ENCODE peak calls at places on chromosomes 11 and 22, in five cellular contexts. One of them, this sample, is unnamed.

GRCh38 chr22:46256358-46256958 is 6.4 kb upstream of the CDPF1 start:
- DNase-seq in cardiac fibroblast: no peak
- DNase-seq in heart right ventricle: no peak
- DNase-seq in GM23338: no peak
- DNase-seq in body of pancreas: no peak
- DNase-seq in this sample: peak; percentile 82

GRCh38 chr11:32374261-32374711 is 61.1 kb downstream of the WT1 start:
- DNase-seq in heart right ventricle: no peak
- DNase-seq in GM23338: peak; percentile 95
- DNase-seq in cardiac fibroblast: peak; percentile 51
- DNase-seq in body of pancreas: peak; percentile 17
- DNase-seq in this sample: peak; percentile 28

GRCh38 chr11:78753297-78753696 is 178.6 kb upstream of the NARS2 start:
- DNase-seq in GM23338: no peak
- DNase-seq in body of pancreas: no peak
- DNase-seq in heart right ventricle: no peak
- DNase-seq in cardiac fibroblast: no peak
- DNase-seq in this sample: no peak

GRCh38 chr11:12167098-12167999 is 57.0 kb downstream of the MICAL2 start:
- DNase-seq in cardiac fibroblast: peak; percentile 84
- DNase-seq in heart right ventricle: no peak
- DNase-seq in body of pancreas: no peak
- DNase-seq in GM23338: no peak
- DNase-seq in this sample: peak; percentile 93

GRCh38 chr22:44523981-44524759 is 26.1 kb upstream of the RTL6 start:
- DNase-seq in body of pancreas: no peak
- DNase-seq in GM23338: no peak
- DNase-seq in cardiac fibroblast: peak; percentile 97
- DNase-seq in heart right ventricle: no peak
- DNase-seq in this sample: peak; percentile 93

GRCh38 chr22:19708323-19709011 is 5.8 kb upstream of the SEPTIN5 start:
- DNase-seq in GM23338: no peak
- DNase-seq in cardiac fibroblast: no peak
- DNase-seq in body of pancreas: no peak
- DNase-seq in heart right ventricle: no peak
- DNase-seq in this sample: no peak

GRCh38 chr11:122115520-122116343 is at the start of gene BLID:
- DNase-seq in GM23338: peak; percentile 88
- DNase-seq in cardiac fibroblast: peak; percentile 65
- DNase-seq in heart right ventricle: peak; percentile 21
- DNase-seq in body of pancreas: peak; percentile 26
- DNase-seq in this sample: peak; percentile 61

GRCh38 chr22:43851979-43852307 is 10.4 kb downstream of the SULT4A1 start:
- DNase-seq in heart right ventricle: no peak
- DNase-seq in cardiac fibroblast: no peak
- DNase-seq in GM23338: no peak
- DNase-seq in body of pancreas: no peak
- DNase-seq in this sample: no peak

GRCh38 chr11:2762451-2762850 is 62.7 kb upstream of the KCNQ1OT1 start:
- DNase-seq in heart right ventricle: no peak
- DNase-seq in body of pancreas: no peak
- DNase-seq in cardiac fibroblast: no peak
- DNase-seq in GM23338: no peak
- DNase-seq in this sample: no peak

GRCh38 chr22:38569181-38569971 is 607 bp downstream of the DMC1 start:
- DNase-seq in cardiac fibroblast: no peak
- DNase-seq in GM23338: peak; percentile 35
- DNase-seq in heart right ventricle: peak; percentile 17
- DNase-seq in body of pancreas: peak; percentile 17
- DNase-seq in this sample: no peak

GRCh38 chr11:122023614-122024250 is 92.3 kb downstream of the BLID start:
- DNase-seq in cardiac fibroblast: no peak
- DNase-seq in body of pancreas: no peak
- DNase-seq in heart right ventricle: no peak
- DNase-seq in GM23338: no peak
- DNase-seq in this sample: peak; percentile 47

GRCh38 chr11:59158206-59159068 is 13.5 kb upstream of the DTX4 start:
- DNase-seq in body of pancreas: peak; percentile 61
- DNase-seq in heart right ventricle: no peak
- DNase-seq in cardiac fibroblast: peak; percentile 84
- DNase-seq in GM23338: peak; percentile 87
- DNase-seq in this sample: peak; percentile 76

GRCh38 chr11:93614111-93614784 is 47.2 kb upstream of the CEP295 start:
- DNase-seq in cardiac fibroblast: no peak
- DNase-seq in GM23338: peak; percentile 47
- DNase-seq in heart right ventricle: no peak
- DNase-seq in body of pancreas: no peak
- DNase-seq in this sample: no peak

GRCh38 chr22:49303061-49303735 is 524.5 kb downstream of the BRD1 start:
- DNase-seq in cardiac fibroblast: no peak
- DNase-seq in heart right ventricle: no peak
- DNase-seq in GM23338: no peak
- DNase-seq in body of pancreas: no peak
- DNase-seq in this sample: no peak

GRCh38 chr11:40306938-40307548 is 1152.4 kb downstream of the LRRC4C start:
- DNase-seq in heart right ventricle: no peak
- DNase-seq in GM23338: peak; percentile 74
- DNase-seq in cardiac fibroblast: peak; percentile 64
- DNase-seq in body of pancreas: no peak
- DNase-seq in this sample: peak; percentile 65

GRCh38 chr11:35907648-35908431 is 36.0 kb upstream of the LDLRAD3 start:
- DNase-seq in GM23338: no peak
- DNase-seq in heart right ventricle: no peak
- DNase-seq in cardiac fibroblast: peak; percentile 88
- DNase-seq in body of pancreas: peak; percentile 24
- DNase-seq in this sample: peak; percentile 100

GRCh38 chr11:125300791-125301218 is 136.3 kb downstream of the PKNOX2 start:
- DNase-seq in heart right ventricle: peak; percentile 31
- DNase-seq in body of pancreas: no peak
- DNase-seq in cardiac fibroblast: peak; percentile 89
- DNase-seq in GM23338: no peak
- DNase-seq in this sample: peak; percentile 57

GRCh38 chr11:35714882-35715612 is 52.5 kb downstream of the TRIM44 start:
- DNase-seq in cardiac fibroblast: peak; percentile 26
- DNase-seq in GM23338: no peak
- DNase-seq in heart right ventricle: no peak
- DNase-seq in body of pancreas: no peak
- DNase-seq in this sample: peak; percentile 73

GRCh38 chr22:22348815-22349454 is 104.3 kb downstream of the VPREB1 start:
- DNase-seq in cardiac fibroblast: no peak
- DNase-seq in GM23338: no peak
- DNase-seq in body of pancreas: no peak
- DNase-seq in heart right ventricle: no peak
- DNase-seq in this sample: no peak

GRCh38 chr11:40787243-40787642 is 672.2 kb downstream of the LRRC4C start:
- DNase-seq in body of pancreas: no peak
- DNase-seq in GM23338: peak; percentile 37
- DNase-seq in cardiac fibroblast: no peak
- DNase-seq in heart right ventricle: no peak
- DNase-seq in this sample: no peak

GRCh38 chr11:67321313-67321871 is 18.1 kb downstream of the SSH3 start:
- DNase-seq in body of pancreas: no peak
- DNase-seq in cardiac fibroblast: no peak
- DNase-seq in heart right ventricle: no peak
- DNase-seq in GM23338: no peak
- DNase-seq in this sample: no peak

GRCh38 chr22:50244420-50245213 is at the start of gene TUBGCP6:
- DNase-seq in cardiac fibroblast: peak; percentile 90
- DNase-seq in heart right ventricle: peak; percentile 95
- DNase-seq in GM23338: peak; percentile 98
- DNase-seq in body of pancreas: peak; percentile 94
- DNase-seq in this sample: peak; percentile 89

GRCh38 chr11:70415176-70415575 is 16.8 kb downstream of the CTTN start:
- DNase-seq in GM23338: no peak
- DNase-seq in body of pancreas: no peak
- DNase-seq in heart right ventricle: no peak
- DNase-seq in cardiac fibroblast: peak; percentile 56
- DNase-seq in this sample: peak; percentile 89

GRCh38 chr11:72338741-72339140 is 94.8 kb upstream of the PHOX2A start:
- DNase-seq in cardiac fibroblast: no peak
- DNase-seq in body of pancreas: no peak
- DNase-seq in GM23338: no peak
- DNase-seq in heart right ventricle: no peak
- DNase-seq in this sample: peak; percentile 60

GRCh38 chr22:46846154-46846831 is 83.8 kb downstream of the TBC1D22A start:
- DNase-seq in body of pancreas: no peak
- DNase-seq in cardiac fibroblast: no peak
- DNase-seq in heart right ventricle: no peak
- DNase-seq in GM23338: no peak
- DNase-seq in this sample: peak; percentile 64

GRCh38 chr11:65477271-65478029 is 21.4 kb upstream of the MALAT1 start:
- DNase-seq in GM23338: peak; percentile 96
- DNase-seq in cardiac fibroblast: peak; percentile 96
- DNase-seq in body of pancreas: peak; percentile 95
- DNase-seq in heart right ventricle: peak; percentile 97
- DNase-seq in this sample: peak; percentile 93
- TF ChIP-seq CTCF in GM23338: no peak
- TF ChIP-seq CTCF in cardiac fibroblast: no peak
- TF ChIP-seq CTCF in body of pancreas: no peak
- TF ChIP-seq CTCF in heart right ventricle: no peak
- TF ChIP-seq CTCF in this sample: no peak

GRCh38 chr22:28736296-28737155 is 5.1 kb downstream of the CHEK2 start:
- DNase-seq in GM23338: peak; percentile 94
- DNase-seq in body of pancreas: no peak
- DNase-seq in heart right ventricle: no peak
- DNase-seq in cardiac fibroblast: no peak
- DNase-seq in this sample: no peak
- H3K4me3 ChIP-seq in GM23338: peak overlapping the region; percentile 1
- H3K4me3 ChIP-seq in body of pancreas: no peak overlapping the region
- H3K4me3 ChIP-seq in heart right ventricle: no peak overlapping the region
- H3K4me3 ChIP-seq in cardiac fibroblast: no peak overlapping the region
- H3K4me3 ChIP-seq in this sample: no peak overlapping the region

DNA sequence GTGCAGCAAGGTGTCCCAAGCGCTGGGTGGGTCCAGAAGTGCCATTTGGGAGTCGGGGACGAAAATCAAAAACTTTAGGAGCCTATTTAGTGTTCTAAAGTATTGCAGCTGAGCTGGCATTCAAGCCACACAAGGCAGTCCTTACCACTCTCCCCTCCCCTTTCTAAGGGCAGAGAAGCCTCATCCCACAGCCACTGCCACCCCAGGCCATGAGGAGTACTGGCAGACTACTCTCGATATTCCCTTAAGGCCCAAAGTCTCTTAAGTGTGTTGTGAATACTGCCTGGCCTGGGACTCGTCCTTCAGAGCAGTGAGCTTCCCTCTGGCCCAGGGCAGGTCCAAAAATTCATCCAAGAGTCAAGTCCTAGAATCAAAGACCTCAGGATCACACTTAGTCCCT is 7.8 kb downstream of the FANCF start:
- DNase-seq in GM23338: peak; percentile 27
- DNase-seq in heart right ventricle: no peak
- DNase-seq in body of pancreas: no peak
- DNase-seq in cardiac fibroblast: no peak
- DNase-seq in this sample: no peak
- TF ChIP-seq CTCF in GM23338: no peak
- TF ChIP-seq CTCF in heart right ventricle: no peak
- TF ChIP-seq CTCF in body of pancreas: no peak
- TF ChIP-seq CTCF in cardiac fibroblast: no peak
- TF ChIP-seq CTCF in this sample: no peak

GRCh38 chr11:65788801-65789200 is 1.9 kb downstream of the OVOL1 start:
- DNase-seq in GM23338: no peak
- DNase-seq in heart right ventricle: no peak
- DNase-seq in body of pancreas: no peak
- DNase-seq in cardiac fibroblast: no peak
- DNase-seq in this sample: no peak
- H3K4me3 ChIP-seq in GM23338: peak overlapping the region; percentile 86
- H3K4me3 ChIP-seq in heart right ventricle: no peak overlapping the region
- H3K4me3 ChIP-seq in body of pancreas: no peak overlapping the region
- H3K4me3 ChIP-seq in cardiac fibroblast: no peak overlapping the region
- H3K4me3 ChIP-seq in this sample: no peak overlapping the region

GRCh38 chr11:73710964-73711363 is 49.9 kb downstream of the RAB6A start:
- DNase-seq in body of pancreas: no peak
- DNase-seq in heart right ventricle: no peak
- DNase-seq in cardiac fibroblast: no peak
- DNase-seq in GM23338: no peak
- DNase-seq in this sample: no peak

GRCh38 chr11:73717136-73717535 is 43.7 kb downstream of the RAB6A start:
- DNase-seq in heart right ventricle: no peak
- DNase-seq in GM23338: no peak
- DNase-seq in cardiac fibroblast: no peak
- DNase-seq in body of pancreas: no peak
- DNase-seq in this sample: no peak

GRCh38 chr11:73716153-73717056 is 44.5 kb downstream of the RAB6A start:
- DNase-seq in body of pancreas: no peak
- DNase-seq in heart right ventricle: no peak
- DNase-seq in cardiac fibroblast: no peak
- DNase-seq in GM23338: no peak
- DNase-seq in this sample: no peak

GRCh38 chr11:73715551-73715950 is 45.3 kb downstream of the RAB6A start:
- DNase-seq in heart right ventricle: no peak
- DNase-seq in body of pancreas: no peak
- DNase-seq in cardiac fibroblast: no peak
- DNase-seq in GM23338: no peak
- DNase-seq in this sample: no peak
- TF ChIP-seq CTCF in heart right ventricle: no peak
- TF ChIP-seq CTCF in body of pancreas: no peak
- TF ChIP-seq CTCF in cardiac fibroblast: no peak
- TF ChIP-seq CTCF in GM23338: no peak
- TF ChIP-seq CTCF in this sample: no peak

GRCh38 chr11:33867566-33867965 is 24.3 kb downstream of the LMO2 start:
- DNase-seq in heart right ventricle: no peak
- DNase-seq in cardiac fibroblast: no peak
- DNase-seq in body of pancreas: no peak
- DNase-seq in GM23338: no peak
- DNase-seq in this sample: no peak
- H3K4me3 ChIP-seq in heart right ventricle: peak overlapping the region; percentile 75
- H3K4me3 ChIP-seq in cardiac fibroblast: no peak overlapping the region
- H3K4me3 ChIP-seq in body of pancreas: no peak overlapping the region
- H3K4me3 ChIP-seq in GM23338: no peak overlapping the region
- H3K4me3 ChIP-seq in this sample: no peak overlapping the region

DNA sequence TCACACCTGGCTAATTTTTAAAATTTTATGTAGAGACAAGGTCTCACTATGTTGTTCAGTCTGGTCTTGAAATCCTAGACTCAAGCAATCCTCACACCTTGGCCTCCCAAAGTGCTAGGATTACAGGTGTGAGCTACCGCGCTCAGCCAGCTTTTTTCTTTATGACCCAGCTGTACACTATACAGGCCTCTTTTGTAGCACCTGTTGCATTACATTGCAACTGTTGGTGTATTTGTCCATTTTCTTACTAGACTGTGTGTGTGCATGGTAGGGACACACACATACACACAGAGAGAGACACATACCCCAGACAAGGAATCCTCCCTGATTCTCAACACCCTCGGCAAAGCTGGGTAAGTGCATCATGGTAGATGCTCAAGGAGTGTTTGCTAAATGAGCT is 61.7 kb downstream of the NAV2 start:
- DNase-seq in body of pancreas: no peak
- DNase-seq in GM23338: no peak
- DNase-seq in cardiac fibroblast: no peak
- DNase-seq in heart right ventricle: no peak
- DNase-seq in this sample: no peak
- TF ChIP-seq CTCF in body of pancreas: no peak
- TF ChIP-seq CTCF in GM23338: no peak
- TF ChIP-seq CTCF in cardiac fibroblast: no peak
- TF ChIP-seq CTCF in heart right ventricle: no peak
- TF ChIP-seq CTCF in this sample: no peak